ENCODE peak calls at places on chromosome 1, in five cellular contexts. N, X, S, L and J are unnamed samples.

GRCh38 chr1:34612091-34612631 is 142.7 kb upstream of the GJB5 start:
- DNase-seq in X (no peak), S (no peak), N (peak; percentile 20), L (no peak), J (no peak)

GRCh38 chr1:10031461-10031860 is 1.3 kb upstream of the UBE4B start:
- DNase-seq in S (no peak), L (no peak), X (no peak), N (no peak), J (no peak)

GRCh38 chr1:27436204-27437159 is 44.1 kb downstream of the GPR3 start:
- DNase-seq in X (peak; percentile 34), N (no peak), S (peak; percentile 38), L (no peak), J (no peak)

GRCh38 chr1:33176362-33176850 is 5.4 kb downstream of the TRIM62 start:
- DNase-seq in S (no peak), X (no peak), N (no peak), L (no peak), J (no peak)

GRCh38 chr1:4411862-4412261 is 242.5 kb upstream of the AJAP1 start:
- DNase-seq in N (no peak), L (no peak), X (no peak), S (no peak), J (no peak)

GRCh38 chr1:246117066-246117791 is 389.9 kb downstream of the SMYD3 start:
- DNase-seq in L (no peak), S (peak; percentile 9), X (peak; percentile 20), N (peak; percentile 33), J (no peak)

GRCh38 chr1:26285366-26286063 is 5.6 kb downstream of the SH3BGRL3 start:
- DNase-seq in S (peak; percentile 52), L (no peak), N (peak; percentile 64), X (peak; percentile 56), J (peak; percentile 56)

GRCh38 chr1:75134656-75134938 is 409 bp downstream of the LHX8 start:
- DNase-seq in X (no peak), L (no peak), S (no peak), N (no peak), J (no peak)

GRCh38 chr1:37765937-37766664 is 1.2 kb upstream of the EPHA10 start:
- DNase-seq in S (no peak), N (no peak), X (no peak), L (no peak), J (no peak)

GRCh38 chr1:187129132-187129531 is 300.4 kb downstream of the PLA2G4A start:
- DNase-seq in X (no peak), L (no peak), S (no peak), N (no peak), J (no peak)

GRCh38 chr1:170598618-170599017 is 65.3 kb upstream of the PRRX1 start:
- DNase-seq in S (no peak), N (no peak), L (no peak), X (no peak), J (no peak)

GRCh38 chr1:84504580-84505021 is 1.6 kb upstream of the SPATA1 start:
- DNase-seq in S (no peak), N (no peak), L (no peak), X (no peak), J (no peak)

GRCh38 chr1:89974211-89974610 is 20.7 kb upstream of the ZNF326 start:
- DNase-seq in L (no peak), X (no peak), N (no peak), S (no peak), J (no peak)

GRCh38 chr1:43990271-43991199 is 864 bp upstream of the CCDC24 start:
- DNase-seq in L (no peak), X (no peak), S (no peak), N (no peak), J (no peak)

GRCh38 chr1:183125279-183125999 is 60.6 kb upstream of the LAMC2 start:
- DNase-seq in L (no peak), S (no peak), N (no peak), X (no peak), J (no peak)

DNA sequence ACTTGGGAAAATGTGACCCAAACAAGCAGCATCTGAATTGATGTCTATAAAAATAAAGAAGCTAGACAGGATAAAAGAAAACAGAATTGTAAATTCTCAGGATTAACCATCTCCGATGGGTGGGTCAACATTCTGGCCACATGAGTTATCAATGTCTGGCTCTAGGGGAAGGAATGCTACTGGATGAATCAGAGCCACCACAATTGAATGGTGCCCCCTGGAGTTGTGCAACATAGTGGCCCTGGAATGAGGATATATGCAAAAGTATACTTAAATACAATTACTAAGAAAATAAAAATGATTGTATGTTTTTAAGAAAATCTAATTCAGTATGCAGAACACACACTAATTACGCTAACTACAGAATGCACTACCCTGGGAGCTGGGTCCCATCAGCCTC is 185.6 kb downstream of the TGFBR3 start:
- DNase-seq in S (no peak), X (no peak), N (no peak), L (no peak), J (no peak)
- TF ChIP-seq CTCF in S (no peak), X (no peak), N (no peak), L (no peak), J (peak; percentile 19)

DNA sequence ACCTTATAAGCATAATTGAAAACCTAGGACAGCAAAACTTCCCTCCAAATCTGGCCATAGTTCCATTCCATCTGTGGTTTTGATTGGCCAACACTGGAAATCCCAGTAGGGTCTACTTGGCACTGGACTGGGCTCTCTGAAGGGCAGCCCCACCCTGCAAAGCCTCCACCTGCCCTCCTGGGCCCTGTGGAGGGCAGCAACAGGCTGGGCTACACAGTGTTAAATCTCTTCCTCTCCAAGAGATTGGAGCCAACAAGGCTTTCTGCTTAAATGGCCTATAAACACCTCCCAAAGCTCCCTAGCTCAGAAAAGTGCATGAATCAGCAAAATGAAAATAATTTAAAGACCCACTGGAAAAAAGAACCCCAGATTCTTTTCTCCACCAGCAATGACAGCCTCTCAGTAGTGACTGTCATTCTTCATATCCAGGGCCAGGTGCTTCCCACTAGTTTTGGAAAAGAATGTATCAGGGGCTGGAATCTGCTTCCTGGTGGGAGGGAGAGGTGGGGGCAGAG is 58.5 kb downstream of the BEND5 start:
- DNase-seq in L (no peak), S (no peak), X (no peak), N (no peak), J (no peak)
- TF ChIP-seq CTCF in L (no peak), S (no peak), X (no peak), N (no peak), J (no peak)

GRCh38 chr1:68470388-68470970 is 20.7 kb upstream of the RPE65 start:
- DNase-seq in N (no peak), L (no peak), S (no peak), X (no peak), J (no peak)
- TF ChIP-seq CTCF in N (peak; percentile 44), L (peak; percentile 49), S (peak; percentile 37), X (peak; percentile 58), J (peak; percentile 79)

GRCh38 chr1:25031966-25032667 is 102.0 kb upstream of the RUNX3 start:
- DNase-seq in N (no peak), X (no peak), L (no peak), S (peak; percentile 62), J (no peak)
- TF ChIP-seq CTCF in N (no peak), X (no peak), L (no peak), S (no peak), J (no peak)

DNA sequence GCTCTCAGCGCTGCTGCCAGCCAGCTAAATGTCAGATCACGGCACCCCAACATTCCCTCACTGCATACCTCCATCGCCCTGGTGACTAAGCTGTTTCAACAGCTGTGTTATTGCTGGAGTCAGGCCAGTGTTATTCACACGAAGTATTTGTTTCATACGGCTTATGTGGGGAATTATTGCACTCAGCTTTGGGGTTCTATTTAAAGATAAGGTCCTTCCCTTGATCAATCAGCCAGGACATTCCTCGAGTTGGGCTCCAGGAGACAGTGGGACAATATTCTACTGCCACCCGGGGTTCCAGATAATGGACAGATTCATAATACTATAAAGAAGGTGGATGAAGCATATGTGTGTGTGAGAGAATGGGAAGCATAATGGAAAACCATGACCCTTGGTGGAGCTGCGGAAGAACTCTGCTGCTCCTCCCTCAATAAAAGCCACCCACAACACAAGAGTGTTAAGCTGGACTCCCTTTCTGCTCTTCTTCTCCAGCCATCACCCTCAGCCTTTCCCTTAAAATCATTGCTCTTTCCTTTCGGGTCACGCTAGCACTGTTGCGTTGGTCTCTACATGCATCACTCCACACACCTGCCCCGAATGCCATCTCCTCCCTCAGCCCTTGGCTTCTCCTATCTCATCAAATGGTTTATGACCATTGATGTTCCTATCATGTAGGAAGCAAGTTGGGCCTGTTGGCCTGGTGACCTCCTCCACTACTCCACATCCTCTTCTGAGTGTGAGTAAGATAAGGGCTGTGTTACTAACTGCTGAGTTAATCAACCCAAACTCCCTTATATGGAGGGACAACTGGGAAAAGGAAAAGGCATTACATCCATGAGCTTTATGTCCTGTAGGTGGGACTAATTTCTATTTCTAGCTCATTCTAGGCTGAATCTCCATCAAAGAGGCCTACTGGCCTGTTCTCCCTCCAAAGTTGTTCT is 57.9 kb downstream of the WLS start:
- DNase-seq in X (peak; percentile 18), N (no peak), L (no peak), S (peak; percentile 61), J (peak; percentile 2)
- TF ChIP-seq CTCF in X (no peak), N (no peak), L (no peak), S (no peak), J (no peak)

GRCh38 chr1:66434096-66434495 is 99.9 kb upstream of the SGIP1 start:
- DNase-seq in L (no peak), X (no peak), S (no peak), N (no peak), J (no peak)

GRCh38 chr1:66435541-66435940 is 98.4 kb upstream of the SGIP1 start:
- DNase-seq in N (no peak), L (no peak), X (no peak), S (no peak), J (no peak)

GRCh38 chr1:66437136-66437401 is 96.9 kb upstream of the SGIP1 start:
- DNase-seq in X (no peak), S (no peak), L (no peak), N (no peak), J (no peak)

GRCh38 chr1:66438062-66438970 is 95.6 kb upstream of the SGIP1 start:
- DNase-seq in N (no peak), L (no peak), S (no peak), X (no peak), J (no peak)

GRCh38 chr1:66436378-66437135 is 97.4 kb upstream of the SGIP1 start:
- DNase-seq in L (no peak), N (no peak), X (peak; percentile 5), S (no peak), J (no peak)
- TF ChIP-seq CTCF in L (no peak), N (no peak), X (peak; percentile 25), S (no peak), J (peak; percentile 39)

DNA sequence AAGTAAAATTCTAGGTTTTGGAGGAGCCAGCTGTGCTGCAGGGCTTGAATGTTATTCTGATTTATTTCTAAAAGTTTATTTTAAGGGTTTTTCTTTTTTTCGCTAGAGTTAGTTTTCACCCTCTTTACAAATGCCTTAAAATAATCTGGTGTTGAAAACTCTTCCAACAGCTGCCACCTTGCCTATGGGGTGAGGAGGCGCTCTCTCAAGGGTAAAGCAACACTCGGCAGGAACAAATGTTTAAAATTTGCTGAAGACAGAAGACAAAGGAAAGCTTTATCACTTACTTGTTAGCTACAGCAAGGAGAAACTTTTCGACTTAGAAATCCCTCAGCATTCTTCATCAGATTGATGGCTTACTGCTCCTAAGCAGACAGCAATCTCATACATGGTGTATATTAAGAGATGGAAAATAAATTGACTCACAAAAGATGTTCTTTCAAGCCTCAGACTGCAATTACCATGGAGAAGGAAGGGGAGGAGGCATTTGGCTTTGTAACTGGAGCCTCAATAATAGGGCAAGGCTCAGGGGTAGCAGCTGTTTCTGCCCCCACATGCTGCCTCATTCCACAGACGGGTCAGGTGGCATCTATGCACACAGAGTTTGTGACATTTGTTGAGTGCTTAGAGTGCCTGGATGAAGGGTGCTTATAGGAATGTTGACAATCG is 79.8 kb upstream of the RALGPS2 start:
- DNase-seq in L (no peak), S (no peak), X (no peak), N (peak; percentile 10), J (no peak)
- TF ChIP-seq CTCF in L (no peak), S (no peak), X (no peak), N (no peak), J (no peak)